ENCODE peak calls at places on chromosomes 5 and 9, in four cellular contexts. H, N, R and B are unnamed samples.

GRCh38 chr5:150413176-150413901 is 629 bp upstream of the CD74 start:
- DNase-seq in H (no peak), R (no peak), N (no peak), B (no peak)

GRCh38 chr5:10671041-10672008 is 89.7 kb downstream of the DAP start:
- DNase-seq in H (peak), R (no peak), N (no peak), B (no peak)

GRCh38 chr5:127572930-127573329 is 55.5 kb downstream of the PRRC1 start:
- DNase-seq in N (no peak), R (no peak), H (no peak), B (no peak)

GRCh38 chr5:67431191-67431590 is 234.6 kb upstream of the CD180 start:
- DNase-seq in R (no peak), H (no peak), N (no peak), B (no peak)

GRCh38 chr5:81904166-81904565 is 67.7 kb upstream of the ATG10 start:
- DNase-seq in H (no peak), R (no peak), N (no peak), B (no peak)

GRCh38 chr5:39526914-39527477 is 102.2 kb upstream of the DAB2 start:
- DNase-seq in H (peak), R (no peak), N (no peak), B (no peak)

GRCh38 chr5:9467199-9468069 is 78.4 kb downstream of the SEMA5A start:
- DNase-seq in R (no peak), N (no peak), H (no peak), B (no peak)

GRCh38 chr5:155699385-155699784 is 627.6 kb upstream of the SGCD start:
- DNase-seq in R (no peak), H (no peak), N (no peak), B (no peak)

GRCh38 chr5:132327278-132327959 is 33.2 kb downstream of the SLC22A4 start:
- DNase-seq in H (no peak), R (no peak), N (no peak), B (no peak)

GRCh38 chr5:57976506-57976905 is 483.4 kb downstream of the PLK2 start:
- DNase-seq in H (no peak), R (no peak), N (no peak), B (no peak)

GRCh38 chr5:16603295-16603694 is 13.5 kb downstream of the RETREG1 start:
- DNase-seq in N (no peak), R (no peak), H (no peak), B (no peak)

GRCh38 chr5:161700065-161700464 is 14.5 kb downstream of the GABRA6 start:
- DNase-seq in H (no peak), R (no peak), N (no peak), B (no peak)

GRCh38 chr5:146027746-146028145 is 77.6 kb downstream of the PLAC8L1 start:
- DNase-seq in H (no peak), R (no peak), N (no peak), B (no peak)

GRCh38 chr9:4923580-4924544 is 61.2 kb upstream of the JAK2 start:
- DNase-seq in R (peak), N (no peak), H (peak), B (peak)

GRCh38 chr9:13862562-13862961 is 451.4 kb downstream of the NFIB start:
- DNase-seq in H (no peak), R (no peak), N (no peak), B (no peak)

GRCh38 chr9:13860926-13861325 is 453.0 kb downstream of the NFIB start:
- DNase-seq in R (no peak), N (no peak), H (no peak), B (no peak)

GRCh38 chr9:13860019-13860418 is 453.9 kb downstream of the NFIB start:
- DNase-seq in N (no peak), R (no peak), H (no peak), B (no peak)

GRCh38 chr9:13865869-13866268 is 448.1 kb downstream of the NFIB start:
- DNase-seq in R (no peak), N (no peak), H (no peak), B (no peak)

GRCh38 chr9:13863112-13863511 is 450.8 kb downstream of the NFIB start:
- DNase-seq in H (no peak), R (no peak), N (no peak), B (no peak)
- TF ChIP-seq SPI1 in H (no peak), R (no peak), N (no peak), B (no peak)

DNA sequence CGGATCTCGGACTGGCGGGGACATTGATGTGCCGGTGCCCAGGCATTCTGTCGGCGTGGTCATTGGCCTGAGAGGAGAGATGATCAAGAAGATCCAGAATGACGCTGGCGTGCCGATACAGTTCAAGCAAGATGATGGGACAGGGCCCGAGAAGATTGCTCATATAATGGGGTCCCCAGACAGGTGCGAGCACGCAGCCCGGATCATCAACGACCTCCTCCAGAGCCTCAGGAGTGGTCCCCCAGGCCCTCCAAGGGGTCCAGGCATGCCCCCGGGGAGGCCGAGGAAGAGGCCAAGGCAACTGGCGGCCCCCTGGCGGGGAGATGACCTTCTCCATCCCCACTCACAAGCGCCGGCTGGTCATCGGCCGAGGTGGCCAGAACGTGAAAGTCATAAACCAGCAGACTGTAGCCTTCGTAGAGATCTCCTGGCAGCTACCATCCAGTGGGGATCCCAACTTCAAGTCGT is 106.5 kb upstream of the MTAP start:
- DNase-seq in R (no peak), N (no peak), H (no peak), B (no peak)
- TF ChIP-seq SPI1 in R (no peak), N (no peak), H (no peak), B (no peak)

GRCh38 chr9:18728642-18729041 is 254.7 kb downstream of the ADAMTSL1 start:
- DNase-seq in R (no peak), N (no peak), H (no peak), B (no peak)

GRCh38 chr9:18727904-18728303 is 254.0 kb downstream of the ADAMTSL1 start:
- DNase-seq in R (no peak), N (no peak), H (no peak), B (no peak)

GRCh38 chr9:18722882-18723281 is 248.9 kb downstream of the ADAMTSL1 start:
- DNase-seq in R (no peak), N (no peak), H (no peak), B (no peak)

GRCh38 chr9:18723366-18723765 is 249.4 kb downstream of the ADAMTSL1 start:
- DNase-seq in N (no peak), R (no peak), H (no peak), B (no peak)

DNA sequence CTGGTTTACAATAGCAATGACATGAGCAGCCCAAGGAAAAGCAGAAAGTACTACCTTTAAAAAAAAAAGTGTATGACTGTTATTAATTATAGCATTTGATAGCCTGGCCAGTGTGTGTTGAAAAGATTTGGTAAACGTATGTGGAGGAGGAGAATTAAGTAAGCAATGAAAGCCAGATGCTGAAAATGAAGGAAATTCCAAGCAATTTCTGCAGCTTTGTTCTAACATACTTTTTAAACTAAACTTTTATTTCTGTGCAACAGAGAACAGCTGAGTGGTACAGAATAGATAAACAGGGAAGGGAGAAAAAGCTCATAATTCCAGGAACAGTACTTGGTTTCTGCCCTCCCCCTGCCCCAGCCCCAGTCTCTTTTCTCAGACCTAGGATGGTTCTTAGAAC is 252.6 kb downstream of the ADAMTSL1 start:
- DNase-seq in N (no peak), H (no peak), R (no peak), B (no peak)
- TF ChIP-seq SPI1 in N (no peak), H (no peak), R (no peak), B (no peak)

GRCh38 chr9:78280982-78281668 is 15.8 kb upstream of the PSAT1 start:
- DNase-seq in H (peak), N (no peak), R (no peak), B (no peak)
- TF ChIP-seq SPI1 in H (no peak), N (no peak), R (no peak), B (no peak)

GRCh38 chr9:70597886-70598285 is 183.4 kb upstream of the KLF9 start:
- DNase-seq in H (no peak), N (no peak), R (no peak), B (no peak)

GRCh38 chr9:70603020-70603411 is 188.6 kb upstream of the KLF9 start:
- DNase-seq in N (no peak), R (no peak), H (no peak), B (no peak)

GRCh38 chr9:70601000-70601929 is 186.8 kb upstream of the KLF9 start:
- DNase-seq in H (no peak), N (no peak), R (no peak), B (no peak)

GRCh38 chr9:70602364-70603019 is 188.0 kb upstream of the KLF9 start:
- DNase-seq in R (peak), N (peak), H (peak), B (peak)

DNA sequence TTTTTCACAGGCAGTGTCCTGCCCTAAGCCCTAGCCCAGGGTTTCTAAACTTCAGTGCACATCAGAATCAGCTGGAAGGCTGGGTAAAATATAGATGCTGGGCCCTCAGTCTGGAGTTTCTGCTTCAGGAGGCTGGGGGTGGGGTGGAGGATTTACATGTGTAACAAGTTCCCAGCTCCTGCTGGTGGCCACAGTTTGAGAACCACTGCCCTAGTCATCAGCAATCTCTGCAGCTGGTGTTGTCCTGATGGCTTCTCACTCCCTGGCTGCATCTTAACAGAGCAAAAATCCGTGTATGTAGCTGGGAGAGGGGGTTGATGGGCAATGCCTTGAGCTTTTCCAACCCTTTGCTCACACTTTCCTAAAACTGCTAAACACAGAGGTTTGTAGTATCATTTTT is 186.0 kb upstream of the KLF9 start:
- DNase-seq in H (no peak), R (no peak), N (no peak), B (no peak)
- TF ChIP-seq SPI1 in H (no peak), R (no peak), N (no peak), B (no peak)